ENCODE peak calls at places on chromosomes 7 and 10, in eight cellular contexts. One of them, this sample, is unnamed.

GRCh38 chr7:50649259-50649885 is 84.2 kb upstream of the DDC start:
- DNase-seq in right lobe of liver: no peak
- DNase-seq in psoas muscle: no peak
- DNase-seq in CD8-positive, alpha-beta T cell: no peak
- DNase-seq in endothelial cell of umbilical vein: no peak
- DNase-seq in left ventricle myocardium inferior: no peak
- DNase-seq in suprapubic skin: no peak
- DNase-seq in esophagus squamous epithelium: no peak
- DNase-seq in this sample: no peak

GRCh38 chr7:129499915-129500463 is 2.3 kb upstream of the SMKR1 start:
- DNase-seq in right lobe of liver: no peak
- DNase-seq in psoas muscle: no peak
- DNase-seq in CD8-positive, alpha-beta T cell: no peak
- DNase-seq in endothelial cell of umbilical vein: no peak
- DNase-seq in left ventricle myocardium inferior: no peak
- DNase-seq in suprapubic skin: no peak
- DNase-seq in esophagus squamous epithelium: no peak
- DNase-seq in this sample: no peak

GRCh38 chr10:100847440-100847839 is 65.3 kb upstream of the SLF2 start:
- DNase-seq in right lobe of liver: no peak
- DNase-seq in psoas muscle: no peak
- DNase-seq in CD8-positive, alpha-beta T cell: no peak
- DNase-seq in endothelial cell of umbilical vein: no peak
- DNase-seq in left ventricle myocardium inferior: no peak
- DNase-seq in suprapubic skin: no peak
- DNase-seq in esophagus squamous epithelium: no peak
- DNase-seq in this sample: no peak

GRCh38 chr10:6171891-6172354 is 30.8 kb upstream of the PFKFB3 start:
- DNase-seq in right lobe of liver: no peak
- DNase-seq in psoas muscle: peak; percentile 73
- DNase-seq in CD8-positive, alpha-beta T cell: no peak
- DNase-seq in endothelial cell of umbilical vein: peak; percentile 88
- DNase-seq in left ventricle myocardium inferior: peak; percentile 61
- DNase-seq in suprapubic skin: peak; percentile 81
- DNase-seq in esophagus squamous epithelium: no peak
- DNase-seq in this sample: no peak

GRCh38 chr7:72334066-72334465 is 78.1 kb downstream of the CALN1 start:
- DNase-seq in right lobe of liver: no peak
- DNase-seq in psoas muscle: no peak
- DNase-seq in CD8-positive, alpha-beta T cell: no peak
- DNase-seq in endothelial cell of umbilical vein: no peak
- DNase-seq in left ventricle myocardium inferior: no peak
- DNase-seq in suprapubic skin: no peak
- DNase-seq in esophagus squamous epithelium: no peak
- DNase-seq in this sample: no peak

GRCh38 chr10:16653223-16653622 is 131.5 kb upstream of the C1QL3 start:
- DNase-seq in right lobe of liver: no peak
- DNase-seq in psoas muscle: no peak
- DNase-seq in CD8-positive, alpha-beta T cell: no peak
- DNase-seq in endothelial cell of umbilical vein: no peak
- DNase-seq in left ventricle myocardium inferior: no peak
- DNase-seq in suprapubic skin: no peak
- DNase-seq in esophagus squamous epithelium: no peak
- DNase-seq in this sample: no peak

GRCh38 chr7:96952974-96953391 is 52.4 kb upstream of the DLX6 start:
- DNase-seq in right lobe of liver: no peak
- DNase-seq in psoas muscle: no peak
- DNase-seq in CD8-positive, alpha-beta T cell: no peak
- DNase-seq in endothelial cell of umbilical vein: no peak
- DNase-seq in left ventricle myocardium inferior: no peak
- DNase-seq in suprapubic skin: no peak
- DNase-seq in esophagus squamous epithelium: no peak
- DNase-seq in this sample: no peak

GRCh38 chr10:69232736-69233135 is 12.6 kb downstream of the HKDC1 start:
- DNase-seq in right lobe of liver: no peak
- DNase-seq in psoas muscle: no peak
- DNase-seq in CD8-positive, alpha-beta T cell: peak; percentile 23
- DNase-seq in endothelial cell of umbilical vein: no peak
- DNase-seq in left ventricle myocardium inferior: no peak
- DNase-seq in suprapubic skin: no peak
- DNase-seq in esophagus squamous epithelium: no peak
- DNase-seq in this sample: no peak

GRCh38 chr10:49558194-49558593 is 19.3 kb upstream of the ERCC6 start:
- DNase-seq in right lobe of liver: no peak
- DNase-seq in psoas muscle: no peak
- DNase-seq in CD8-positive, alpha-beta T cell: no peak
- DNase-seq in endothelial cell of umbilical vein: no peak
- DNase-seq in left ventricle myocardium inferior: no peak
- DNase-seq in suprapubic skin: no peak
- DNase-seq in esophagus squamous epithelium: no peak
- DNase-seq in this sample: no peak
- TF ChIP-seq CTCF in right lobe of liver: no peak
- TF ChIP-seq CTCF in psoas muscle: no peak
- TF ChIP-seq CTCF in CD8-positive, alpha-beta T cell: no peak
- TF ChIP-seq CTCF in endothelial cell of umbilical vein: no peak
- TF ChIP-seq CTCF in left ventricle myocardium inferior: no peak
- TF ChIP-seq CTCF in suprapubic skin: no peak
- TF ChIP-seq CTCF in esophagus squamous epithelium: no peak
- TF ChIP-seq CTCF in this sample: no peak

GRCh38 chr10:113133497-113133896 is 183.4 kb downstream of the TCF7L2 start:
- DNase-seq in right lobe of liver: no peak
- DNase-seq in psoas muscle: no peak
- DNase-seq in CD8-positive, alpha-beta T cell: no peak
- DNase-seq in endothelial cell of umbilical vein: no peak
- DNase-seq in left ventricle myocardium inferior: no peak
- DNase-seq in suprapubic skin: no peak
- DNase-seq in esophagus squamous epithelium: no peak
- DNase-seq in this sample: no peak

GRCh38 chr10:113128450-113129105 is 178.5 kb downstream of the TCF7L2 start:
- DNase-seq in right lobe of liver: no peak
- DNase-seq in psoas muscle: no peak
- DNase-seq in CD8-positive, alpha-beta T cell: no peak
- DNase-seq in endothelial cell of umbilical vein: no peak
- DNase-seq in left ventricle myocardium inferior: no peak
- DNase-seq in suprapubic skin: no peak
- DNase-seq in esophagus squamous epithelium: no peak
- DNase-seq in this sample: no peak

GRCh38 chr10:113132651-113133088 is 182.6 kb downstream of the TCF7L2 start:
- DNase-seq in right lobe of liver: no peak
- DNase-seq in psoas muscle: no peak
- DNase-seq in CD8-positive, alpha-beta T cell: no peak
- DNase-seq in endothelial cell of umbilical vein: no peak
- DNase-seq in left ventricle myocardium inferior: no peak
- DNase-seq in suprapubic skin: no peak
- DNase-seq in esophagus squamous epithelium: no peak
- DNase-seq in this sample: no peak

GRCh38 chr10:113129117-113129516 is 179.1 kb downstream of the TCF7L2 start:
- DNase-seq in right lobe of liver: no peak
- DNase-seq in psoas muscle: no peak
- DNase-seq in CD8-positive, alpha-beta T cell: no peak
- DNase-seq in endothelial cell of umbilical vein: no peak
- DNase-seq in left ventricle myocardium inferior: no peak
- DNase-seq in suprapubic skin: no peak
- DNase-seq in esophagus squamous epithelium: no peak
- DNase-seq in this sample: no peak

DNA sequence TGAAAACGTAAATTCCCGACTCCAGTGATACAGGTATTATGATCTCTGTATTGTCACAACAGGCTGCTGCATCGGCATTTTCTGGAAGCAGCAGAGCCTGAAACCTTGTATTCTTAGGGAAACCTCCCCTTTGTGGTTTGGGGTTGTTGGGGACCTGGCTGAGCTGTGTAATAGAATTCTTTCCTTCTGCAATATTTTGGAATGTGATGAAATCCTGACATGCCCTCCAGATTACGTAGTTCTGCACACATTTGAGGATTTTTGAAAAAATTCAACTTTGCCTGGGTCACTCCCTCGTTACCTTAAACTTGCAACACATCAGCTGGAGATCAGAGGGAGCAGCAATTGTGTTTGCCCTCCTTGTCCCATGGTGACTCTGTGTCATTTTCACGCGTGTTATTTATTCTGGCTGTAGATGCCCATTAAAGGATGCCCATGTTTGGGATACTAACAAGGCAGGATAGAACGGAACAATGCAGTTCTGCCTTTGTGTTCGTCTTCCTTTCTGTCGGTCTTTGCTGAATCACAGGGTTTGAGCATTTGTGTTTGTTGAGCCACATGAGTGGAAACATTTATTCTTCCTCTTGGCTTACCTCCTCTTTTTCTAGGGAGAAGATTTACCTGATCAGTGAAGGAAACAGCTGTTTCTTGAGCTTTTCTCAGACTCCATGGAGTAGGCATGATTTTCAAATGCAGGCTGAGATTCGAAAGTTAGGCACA is 181.7 kb downstream of the TCF7L2 start:
- DNase-seq in right lobe of liver: peak; percentile 60
- DNase-seq in psoas muscle: no peak
- DNase-seq in CD8-positive, alpha-beta T cell: no peak
- DNase-seq in endothelial cell of umbilical vein: peak; percentile 9
- DNase-seq in left ventricle myocardium inferior: no peak
- DNase-seq in suprapubic skin: no peak
- DNase-seq in esophagus squamous epithelium: no peak
- DNase-seq in this sample: no peak
- H3K4me1 ChIP-seq in right lobe of liver: no peaks in the 10 kb centered on the region
- H3K4me1 ChIP-seq in psoas muscle: no peaks in the 10 kb centered on the region
- H3K4me1 ChIP-seq in CD8-positive, alpha-beta T cell: no peaks in the 10 kb centered on the region
- H3K4me1 ChIP-seq in endothelial cell of umbilical vein: no peaks in the 10 kb centered on the region
- H3K4me1 ChIP-seq in left ventricle myocardium inferior: peaks cover 17% of the 10 kb centered on the region
- H3K4me1 ChIP-seq in suprapubic skin: peaks cover 9% of the 10 kb centered on the region
- H3K4me1 ChIP-seq in esophagus squamous epithelium: peaks cover 31% of the 10 kb centered on the region
- H3K4me1 ChIP-seq in this sample: peaks cover 28% of the 10 kb centered on the region

DNA sequence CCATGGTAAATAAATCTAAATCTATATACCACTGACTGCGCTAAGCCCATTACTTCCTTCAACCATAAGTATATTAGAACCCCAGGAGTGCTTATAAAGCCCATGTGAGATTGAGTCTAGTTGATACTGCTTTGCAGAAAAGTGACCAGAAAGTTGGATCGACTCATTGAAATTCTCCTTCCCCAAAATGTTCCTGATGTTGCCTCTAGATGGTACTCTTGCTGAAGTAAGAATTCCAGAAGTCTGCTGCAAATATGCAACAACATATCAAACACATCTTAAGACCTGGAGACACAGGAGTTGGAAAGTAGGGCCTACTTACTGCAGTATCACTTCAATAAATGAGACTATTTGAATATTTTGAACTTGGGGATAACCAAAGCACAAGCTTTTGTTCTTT is 550.8 kb downstream of the IPMK start:
- DNase-seq in right lobe of liver: no peak
- DNase-seq in psoas muscle: no peak
- DNase-seq in CD8-positive, alpha-beta T cell: no peak
- DNase-seq in endothelial cell of umbilical vein: no peak
- DNase-seq in left ventricle myocardium inferior: no peak
- DNase-seq in suprapubic skin: no peak
- DNase-seq in esophagus squamous epithelium: no peak
- DNase-seq in this sample: no peak
- TF ChIP-seq CTCF in right lobe of liver: peak; percentile 47
- TF ChIP-seq CTCF in psoas muscle: no peak
- TF ChIP-seq CTCF in CD8-positive, alpha-beta T cell: no peak
- TF ChIP-seq CTCF in endothelial cell of umbilical vein: no peak
- TF ChIP-seq CTCF in left ventricle myocardium inferior: peak; percentile 45
- TF ChIP-seq CTCF in suprapubic skin: no peak
- TF ChIP-seq CTCF in esophagus squamous epithelium: no peak
- TF ChIP-seq CTCF in this sample: peak; percentile 28

DNA sequence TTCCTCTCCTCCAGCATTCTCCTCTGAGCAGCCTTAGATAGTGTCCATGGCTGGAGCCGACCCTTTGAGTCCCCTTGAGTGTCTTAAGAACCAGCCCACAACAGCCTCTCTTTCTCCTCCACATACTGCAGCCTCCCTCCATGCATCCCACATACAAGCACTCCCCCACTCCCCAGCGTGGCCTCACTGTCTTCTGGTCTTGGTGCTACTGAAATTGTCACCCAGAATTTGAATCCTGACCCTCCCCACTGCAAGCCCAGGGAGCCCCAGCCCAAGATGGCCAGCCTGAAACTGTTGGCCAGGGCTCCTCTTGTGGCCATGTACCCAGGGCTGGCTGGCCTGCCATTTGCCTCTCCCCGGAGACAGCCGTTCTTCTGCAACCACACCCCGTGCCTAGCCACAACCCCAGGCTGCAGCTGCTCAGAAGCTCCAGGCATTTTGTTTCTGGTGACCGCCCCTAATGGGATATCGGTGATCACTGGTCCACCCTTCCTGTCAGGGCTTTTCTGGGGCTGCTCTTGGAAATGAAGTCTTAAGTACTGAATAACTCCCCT is 18.8 kb upstream of the SH2D4B start:
- DNase-seq in right lobe of liver: peak; percentile 36
- DNase-seq in psoas muscle: no peak
- DNase-seq in CD8-positive, alpha-beta T cell: no peak
- DNase-seq in endothelial cell of umbilical vein: no peak
- DNase-seq in left ventricle myocardium inferior: peak; percentile 43
- DNase-seq in suprapubic skin: peak; percentile 61
- DNase-seq in esophagus squamous epithelium: no peak
- DNase-seq in this sample: no peak
- H3K4me1 ChIP-seq in right lobe of liver: no peaks in the 10 kb centered on the region
- H3K4me1 ChIP-seq in psoas muscle: peaks cover 5% of the 10 kb centered on the region
- H3K4me1 ChIP-seq in CD8-positive, alpha-beta T cell: peaks cover 4% of the 10 kb centered on the region
- H3K4me1 ChIP-seq in endothelial cell of umbilical vein: no peaks in the 10 kb centered on the region
- H3K4me1 ChIP-seq in left ventricle myocardium inferior: peaks cover 73% of the 10 kb centered on the region
- H3K4me1 ChIP-seq in suprapubic skin: peaks cover 38% of the 10 kb centered on the region
- H3K4me1 ChIP-seq in esophagus squamous epithelium: peaks cover 68% of the 10 kb centered on the region
- H3K4me1 ChIP-seq in this sample: peaks cover 20% of the 10 kb centered on the region

DNA sequence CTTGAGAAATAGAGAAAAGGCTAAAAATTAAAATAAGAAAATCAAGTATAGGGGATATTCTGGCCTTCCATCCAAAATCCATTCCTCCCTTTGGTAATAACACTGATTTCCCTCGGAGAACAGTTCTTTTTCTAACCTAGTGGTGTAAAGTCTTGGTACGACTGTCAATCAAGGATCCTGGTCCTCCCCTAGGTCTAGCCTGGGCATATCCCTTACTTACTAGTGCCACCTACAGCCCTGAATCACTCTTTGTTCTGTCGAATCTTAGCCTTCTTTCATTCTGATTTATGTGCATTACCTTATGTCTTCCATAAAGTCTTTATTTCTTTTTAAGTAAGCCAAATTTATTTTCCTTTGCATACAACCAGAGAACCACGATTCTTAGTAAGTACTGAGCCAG is 298.7 kb upstream of the LRRTM3 start:
- DNase-seq in right lobe of liver: no peak
- DNase-seq in psoas muscle: no peak
- DNase-seq in CD8-positive, alpha-beta T cell: no peak
- DNase-seq in endothelial cell of umbilical vein: no peak
- DNase-seq in left ventricle myocardium inferior: no peak
- DNase-seq in suprapubic skin: no peak
- DNase-seq in esophagus squamous epithelium: no peak
- DNase-seq in this sample: no peak
- TF ChIP-seq CTCF in right lobe of liver: peak; percentile 33
- TF ChIP-seq CTCF in psoas muscle: no peak
- TF ChIP-seq CTCF in CD8-positive, alpha-beta T cell: no peak
- TF ChIP-seq CTCF in endothelial cell of umbilical vein: no peak
- TF ChIP-seq CTCF in left ventricle myocardium inferior: peak; percentile 34
- TF ChIP-seq CTCF in suprapubic skin: no peak
- TF ChIP-seq CTCF in esophagus squamous epithelium: no peak
- TF ChIP-seq CTCF in this sample: no peak